ENCODE peak calls at places on chromosomes 12 and 14, in nine cellular contexts. L is ureter; Y is Panc1; U is ELR; V is stimulated activated CD8-positive, alpha-beta memory T cell treated with anti-CD3 and anti-CD28 coated beads, Interleukin-15, amount 100 ng/mL, for 4 hours; Q is mucosa of descending colon; N is activated CD8-positive, alpha-beta memory T cell treated with anti-CD3 and anti-CD28 coated beads, Interleukin-2, amount 50 U/mL, for 4 hours; D is small intestine; W is globus pallidus. C is an unnamed sample.

GRCh38 chr14:105939810-105940508 is 413.6 kb downstream of the TMEM121 start:
- DNase-seq in V (no peak), N (no peak), W (no peak), Q (no peak), U (no peak), Y (no peak), L (peak; percentile 25), D (no peak), C (no peak)

GRCh38 chr14:99125616-99126431 is 146.2 kb downstream of the BCL11B start:
- DNase-seq in N (no peak), L (peak; percentile 23), D (peak; percentile 19), V (no peak), Y (no peak), U (no peak), Q (no peak), W (no peak), C (no peak)

GRCh38 chr12:24759155-24759554 is 189.7 kb downstream of the BCAT1 start:
- DNase-seq in N (no peak), L (no peak), Y (no peak), V (no peak), W (no peak), U (peak; percentile 73), Q (no peak), D (no peak), C (no peak)

GRCh38 chr12:28998662-28999120 is 150.4 kb upstream of the FAR2 start:
- DNase-seq in N (no peak), U (peak; percentile 9), Q (peak; percentile 13), Y (peak; percentile 4), D (peak; percentile 11), L (no peak), W (no peak), V (no peak), C (peak; percentile 17)

GRCh38 chr14:102035914-102036313 is 50.9 kb downstream of the HSP90AA1 start:
- DNase-seq in N (no peak), L (no peak), Y (no peak), W (no peak), U (no peak), Q (no peak), V (no peak), D (no peak), C (no peak)

GRCh38 chr12:86148612-86149011 is 107.6 kb downstream of the MGAT4C start:
- DNase-seq in N (no peak), U (no peak), Q (no peak), D (no peak), L (no peak), W (no peak), Y (no peak), V (no peak), C (no peak)

GRCh38 chr14:68965261-68965761 is 13.8 kb downstream of the ACTN1 start:
- DNase-seq in Y (no peak), L (no peak), N (no peak), W (no peak), U (no peak), V (no peak), Q (no peak), D (peak; percentile 50), C (no peak)

GRCh38 chr12:3381059-3382047 is 109.7 kb upstream of the PRMT8 start:
- DNase-seq in N (no peak), V (no peak), W (no peak), Q (peak; percentile 14), L (no peak), D (no peak), Y (no peak), U (no peak), C (no peak)

GRCh38 chr14:95547272-95547625 is 12.4 kb downstream of the GLRX5 start:
- DNase-seq in W (no peak), Q (no peak), V (no peak), N (no peak), L (no peak), Y (no peak), D (no peak), U (no peak), C (no peak)

GRCh38 chr14:55454264-55455151 is 14.1 kb upstream of the TBPL2 start:
- DNase-seq in Y (no peak), L (peak; percentile 60), U (peak; percentile 86), D (peak; percentile 65), N (no peak), W (peak; percentile 50), Q (peak; percentile 77), V (no peak), C (no peak)

GRCh38 chr12:41521872-41522379 is 333.8 kb downstream of the PDZRN4 start:
- DNase-seq in W (no peak), Q (no peak), V (no peak), L (no peak), D (peak; percentile 8), U (peak; percentile 91), N (no peak), Y (peak; percentile 27), C (peak; percentile 9)

GRCh38 chr14:21723431-21724045 is 49.9 kb upstream of the OR4E1 start:
- DNase-seq in D (peak; percentile 5), W (no peak), V (no peak), L (no peak), N (peak; percentile 34), Q (peak; percentile 26), Y (no peak), U (peak; percentile 46), C (peak; percentile 3)

GRCh38 chr12:90102957-90103652 is 394.5 kb upstream of the ATP2B1 start:
- DNase-seq in Q (peak; percentile 50), Y (no peak), L (no peak), V (no peak), D (peak; percentile 51), W (no peak), U (peak; percentile 71), N (no peak), C (peak; percentile 18)

GRCh38 chr12:79547044-79547734 is 143.6 kb downstream of the PAWR start:
- DNase-seq in Y (peak; percentile 93), U (peak; percentile 96), W (no peak), N (no peak), Q (no peak), L (no peak), V (no peak), D (peak; percentile 89), C (peak; percentile 93)